ENCODE peak calls at places on chromosomes 3 and 15, in eight cellular contexts. I is T-helper 2 cell, K is fibroblast of gingiva, V is neural crest cell, R is HCEC 1CT, S is activated T-cell treated with anti-CD3 and anti-CD28 coated beads for 4 hours, Q is stomach, J is transverse colon. T is an unnamed sample.
A peak's percentile ranks its signal among the peaks of the same experiment; 100 is the strongest.

GRCh38 chr15:98154863-98155262 is 194.4 kb downstream of the ARRDC4 start:
- DNase-seq in I (no peak), V (no peak), R (peak; percentile 1), J (no peak), S (no peak), K (peak; percentile 2), Q (no peak), T (no peak)

GRCh38 chr3:196225763-196226364 is 9.5 kb downstream of the SLC51A start:
- DNase-seq in R (no peak), V (no peak), S (no peak), Q (no peak), J (no peak), K (no peak), I (no peak), T (no peak)

GRCh38 chr3:158127250-158128219 is 17.6 kb downstream of the RSRC1 start:
- DNase-seq in V (no peak), Q (no peak), I (no peak), R (peak; percentile 49), K (peak; percentile 38), S (no peak), J (no peak), T (no peak)

GRCh38 chr15:35886765-35887164 is 340.8 kb upstream of the DPH6 start:
- DNase-seq in K (no peak), J (no peak), Q (no peak), V (no peak), S (no peak), R (peak; percentile 46), I (no peak), T (no peak)

GRCh38 chr3:187912007-187912406 is 166.7 kb upstream of the BCL6 start:
- DNase-seq in S (no peak), V (no peak), J (no peak), K (no peak), Q (no peak), R (no peak), I (no peak), T (no peak)

GRCh38 chr3:177256991-177257390 is 59.7 kb upstream of the TBL1XR1 start:
- DNase-seq in K (no peak), S (no peak), V (no peak), R (no peak), J (no peak), I (no peak), Q (no peak), T (no peak)

GRCh38 chr15:33040501-33040900 is 154.0 kb downstream of the FMN1 start:
- DNase-seq in S (no peak), J (no peak), K (no peak), Q (no peak), V (no peak), I (no peak), R (no peak), T (no peak)

GRCh38 chr15:39025331-39025730 is 460.7 kb upstream of the RASGRP1 start:
- DNase-seq in I (no peak), S (no peak), Q (no peak), J (no peak), R (no peak), K (peak; percentile 69), V (no peak), T (no peak)

GRCh38 chr3:32399030-32399620 is 7.5 kb downstream of the CMTM7 start:
- DNase-seq in R (peak; percentile 48), S (peak; percentile 35), V (no peak), Q (no peak), K (peak; percentile 35), J (no peak), I (no peak), T (no peak)

GRCh38 chr3:42507751-42508335 is 5.4 kb downstream of the VIPR1 start:
- DNase-seq in Q (no peak), J (peak; percentile 59), K (no peak), I (no peak), R (no peak), V (no peak), S (no peak), T (no peak)

GRCh38 chr3:143150979-143151726 is 31.6 kb downstream of the CHST2 start:
- DNase-seq in S (no peak), J (no peak), I (no peak), K (peak; percentile 82), V (no peak), R (no peak), Q (no peak), T (no peak)

GRCh38 chr15:90903733-90904536 is 833 bp downstream of the MAN2A2 start:
- DNase-seq in J (peak; percentile 45), R (no peak), Q (peak; percentile 57), S (no peak), V (no peak), I (no peak), K (no peak), T (no peak)

GRCh38 chr3:196931828-196932587 is 10.3 kb downstream of the NCBP2 start:
- DNase-seq in V (no peak), K (no peak), I (no peak), R (no peak), J (no peak), S (no peak), Q (no peak), T (no peak)

GRCh38 chr3:59266551-59266950 is 216.7 kb upstream of the CFAP20DC start:
- DNase-seq in J (no peak), I (no peak), S (no peak), R (no peak), K (no peak), V (no peak), Q (no peak), T (no peak)

GRCh38 chr3:46354478-46354877 is 567 bp downstream of the CCR2 start:
- DNase-seq in R (no peak), V (no peak), I (no peak), J (no peak), Q (no peak), K (no peak), S (no peak), T (no peak)

GRCh38 chr3:53269888-53270880 is 14.4 kb upstream of the TKT start:
- DNase-seq in Q (peak; percentile 91), R (peak; percentile 86), V (peak; percentile 56), J (peak; percentile 82), I (no peak), K (peak; percentile 99), S (no peak), T (no peak)

GRCh38 chr15:63896336-63897115 is 62.8 kb upstream of the HERC1 start:
- DNase-seq in I (no peak), Q (no peak), R (peak; percentile 72), K (peak; percentile 86), S (no peak), J (peak; percentile 31), V (no peak), T (no peak)

GRCh38 chr3:142574665-142575064 is 3.9 kb downstream of the ATR start:
- DNase-seq in Q (no peak), I (no peak), S (no peak), K (no peak), V (no peak), R (no peak), J (no peak), T (no peak)

GRCh38 chr3:170585937-170586310 is at the start of gene SLC7A14:
- DNase-seq in Q (no peak), J (no peak), R (no peak), K (no peak), V (peak; percentile 1), I (no peak), S (no peak), T (no peak)

GRCh38 chr3:1118074-1118473 is 25.2 kb downstream of the CNTN6 start:
- DNase-seq in Q (no peak), R (no peak), K (no peak), V (no peak), J (no peak), S (no peak), I (no peak), T (no peak)

GRCh38 chr3:123993818-123994217 is 1.9 kb upstream of the ROPN1 start:
- DNase-seq in V (no peak), S (no peak), Q (no peak), J (no peak), K (no peak), R (no peak), I (no peak), T (no peak)

GRCh38 chr15:38899300-38899699 is 334.7 kb upstream of the RASGRP1 start:
- DNase-seq in S (no peak), V (no peak), J (no peak), I (no peak), R (peak; percentile 50), Q (no peak), K (peak; percentile 67), T (no peak)

GRCh38 chr15:72758195-72758594 is 25.4 kb downstream of the ADPGK start:
- DNase-seq in S (no peak), R (peak; percentile 87), Q (no peak), I (no peak), J (no peak), V (no peak), K (peak; percentile 76), T (no peak)

GRCh38 chr15:35583863-35584528 is 38.0 kb upstream of the DPH6 start:
- DNase-seq in J (no peak), I (no peak), R (no peak), S (no peak), Q (no peak), K (peak; percentile 3), V (no peak), T (no peak)

GRCh38 chr3:13518516-13519351 is 30.2 kb upstream of the FBLN2 start:
- DNase-seq in J (no peak), K (peak; percentile 90), Q (no peak), S (no peak), I (no peak), R (no peak), V (no peak), T (no peak)

GRCh38 chr15:90059208-90059985 is 42.9 kb downstream of the IDH2 start:
- DNase-seq in V (no peak), J (peak; percentile 88), K (no peak), Q (peak; percentile 73), S (peak; percentile 36), I (peak; percentile 66), R (no peak), T (peak; percentile 61)

GRCh38 chr15:90680371-90680935 is 36.7 kb upstream of the BLM start:
- DNase-seq in Q (no peak), K (peak; percentile 93), V (no peak), J (no peak), R (peak; percentile 97), S (no peak), I (no peak), T (no peak)

GRCh38 chr3:30616347-30617027 is 10.1 kb downstream of the TGFBR2 start:
- DNase-seq in V (no peak), R (no peak), S (no peak), K (no peak), Q (no peak), I (no peak), J (no peak), T (no peak)

GRCh38 chr15:39199076-39199475 is 381.8 kb upstream of the THBS1 start:
- DNase-seq in V (no peak), R (no peak), I (no peak), S (no peak), J (peak; percentile 25), K (no peak), Q (no peak), T (no peak)

GRCh38 chr3:160210799-160211221 is 14.4 kb upstream of the C3orf80 start:
- DNase-seq in R (peak; percentile 70), S (no peak), K (peak; percentile 54), J (no peak), Q (no peak), V (no peak), I (no peak), T (no peak)